ENCODE peak calls at places on chromosomes 6 and 20, in six cellular contexts. C is GM23338; U is CD8-positive, alpha-beta memory T cell; T is IMR-90; N is aorta; F is tibial artery. I is an unnamed sample. For H3K4me1 and H3K36me3, the result is how much of the 10 kb centered on the place peaks cover.

GRCh38 chr6:41784581-41785171 is 2.8 kb upstream of the TOMM6 start:
- DNase-seq in C (peak), U (no peak), T (no peak), N (no peak), F (no peak), I (no peak)

GRCh38 chr20:52779125-52779524 is 193.0 kb upstream of the TSHZ2 start:
- DNase-seq in C (no peak), U (no peak), T (no peak), N (no peak), F (no peak), I (no peak)

GRCh38 chr20:45019764-45020126 is 53.4 kb downstream of the STK4 start:
- DNase-seq in C (no peak), U (no peak), T (peak), N (no peak), F (no peak), I (no peak)

GRCh38 chr6:36595168-36595818 is 1.1 kb downstream of the SRSF3 start:
- DNase-seq in C (peak), U (no peak), T (peak), N (no peak), F (peak), I (peak)

GRCh38 chr20:33793011-33793931 is 17.9 kb upstream of the CHMP4B start:
- DNase-seq in C (no peak), U (no peak), T (peak), N (no peak), F (no peak), I (no peak)

GRCh38 chr20:2752631-2753455 is 47.6 kb downstream of the CPXM1 start:
- DNase-seq in C (peak), U (no peak), T (peak), N (no peak), F (no peak), I (no peak)

GRCh38 chr20:48039514-48039913 is 254.2 kb upstream of the SULF2 start:
- DNase-seq in C (no peak), U (no peak), T (no peak), N (no peak), F (no peak), I (no peak)

GRCh38 chr6:6494677-6495076 is 93.8 kb upstream of the LY86 start:
- DNase-seq in C (peak), U (no peak), T (no peak), N (no peak), F (peak), I (no peak)

GRCh38 chr6:144999127-144999526 is 714.0 kb downstream of the UTRN start:
- DNase-seq in C (no peak), U (no peak), T (peak), N (no peak), F (no peak), I (no peak)

GRCh38 chr6:111683749-111684267 is 78.1 kb upstream of the TRAF3IP2 start:
- DNase-seq in C (no peak), U (no peak), T (peak), N (no peak), F (peak), I (peak)

GRCh38 chr20:17611540-17612286 is 41.8 kb downstream of the DSTN start:
- DNase-seq in C (peak), U (no peak), T (no peak), N (peak), F (peak), I (no peak)

GRCh38 chr20:54220722-54221121 is 12.8 kb downstream of the PFDN4 start:
- DNase-seq in C (no peak), U (no peak), T (no peak), N (no peak), F (no peak), I (no peak)

GRCh38 chr20:58691773-58692578 is 624 bp upstream of the NPEPL1 start:
- DNase-seq in C (no peak), U (no peak), T (no peak), N (peak), F (peak), I (no peak)

GRCh38 chr6:157269261-157269794 is 54.0 kb downstream of the TMEM242 start:
- DNase-seq in C (no peak), U (no peak), T (peak), N (peak), F (peak), I (no peak)

GRCh38 chr20:43535370-43536004 is 23.3 kb upstream of the SGK2 start:
- DNase-seq in C (no peak), U (no peak), T (no peak), N (no peak), F (no peak), I (no peak)
- H3K4me1 ChIP-seq in C (under half), U (under half), T (under half), N (under half), F (under half), I (under half)

GRCh38 chr20:50577175-50578018 is 67.2 kb downstream of the PTPN1 start:
- DNase-seq in C (no peak), U (no peak), T (no peak), N (peak), F (no peak), I (no peak)
- H3K36me3 ChIP-seq in C (under half), U (half or more), T (half or more), N (under half), F (under half), I (half or more)

GRCh38 chr6:159071843-159072769 is 27.3 kb upstream of the TAGAP start:
- DNase-seq in C (no peak), U (no peak), T (no peak), N (no peak), F (no peak), I (no peak)
- H3K27ac ChIP-seq in C (no peak), U (no peak), T (no peak), N (no peak), F (no peak), I (no peak)

DNA sequence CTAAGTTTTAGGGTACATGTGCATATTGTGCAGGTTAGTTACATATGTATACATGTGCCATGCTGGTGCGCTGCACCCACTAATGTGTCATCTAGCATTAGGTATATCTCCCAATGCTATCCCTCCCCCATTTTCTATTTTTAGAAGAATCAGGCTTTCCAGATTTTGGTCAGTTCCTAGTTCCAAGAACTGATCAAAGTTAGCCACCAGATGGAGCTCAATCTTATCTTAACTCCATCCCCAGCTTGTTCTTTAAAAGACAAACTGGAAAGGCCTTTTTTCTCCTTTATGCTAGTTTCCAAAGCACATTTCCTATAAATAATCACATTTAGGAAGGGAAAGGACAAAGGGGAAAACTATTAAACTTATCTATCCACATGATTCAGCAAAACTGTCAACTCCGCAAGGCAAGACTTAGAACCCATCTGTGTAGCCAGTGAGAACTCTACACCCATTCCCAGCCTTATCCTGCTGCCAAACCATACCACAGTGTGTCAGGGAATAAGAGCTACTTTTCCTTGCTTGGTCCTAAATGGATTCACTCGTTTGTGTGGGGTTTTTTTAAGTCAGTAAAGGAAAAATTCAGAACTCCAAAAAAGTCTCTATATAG is 22.8 kb upstream of the KHDC1 start:
- DNase-seq in C (peak), U (no peak), T (peak), N (no peak), F (no peak), I (no peak)
- H3K4me1 ChIP-seq in C (under half), U (under half), T (under half), N (under half), F (under half), I (under half)

DNA sequence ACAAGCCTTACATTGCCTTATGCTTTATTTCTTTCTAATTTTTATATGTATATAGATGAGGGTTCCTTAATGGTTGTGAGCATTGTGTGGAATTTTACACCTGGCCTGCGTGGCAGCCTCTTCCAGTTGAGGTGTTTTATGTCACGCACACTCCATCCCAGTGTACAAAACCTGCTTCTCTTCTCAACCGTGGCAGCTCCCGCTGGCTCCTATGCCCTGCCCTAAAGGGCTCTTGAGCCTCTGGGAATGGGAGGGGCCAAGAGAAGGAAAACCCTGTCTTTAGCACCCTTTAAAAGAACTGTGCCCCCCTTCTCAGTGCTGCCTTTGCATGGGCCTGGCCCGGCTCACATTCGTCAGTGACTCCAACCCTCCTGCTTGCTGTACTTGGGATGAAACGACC is 4.3 kb upstream of the DNAJC5 start:
- DNase-seq in C (no peak), U (no peak), T (no peak), N (no peak), F (no peak), I (no peak)
- H3K36me3 ChIP-seq in C (under half), U (under half), T (half or more), N (under half), F (under half), I (under half)

DNA sequence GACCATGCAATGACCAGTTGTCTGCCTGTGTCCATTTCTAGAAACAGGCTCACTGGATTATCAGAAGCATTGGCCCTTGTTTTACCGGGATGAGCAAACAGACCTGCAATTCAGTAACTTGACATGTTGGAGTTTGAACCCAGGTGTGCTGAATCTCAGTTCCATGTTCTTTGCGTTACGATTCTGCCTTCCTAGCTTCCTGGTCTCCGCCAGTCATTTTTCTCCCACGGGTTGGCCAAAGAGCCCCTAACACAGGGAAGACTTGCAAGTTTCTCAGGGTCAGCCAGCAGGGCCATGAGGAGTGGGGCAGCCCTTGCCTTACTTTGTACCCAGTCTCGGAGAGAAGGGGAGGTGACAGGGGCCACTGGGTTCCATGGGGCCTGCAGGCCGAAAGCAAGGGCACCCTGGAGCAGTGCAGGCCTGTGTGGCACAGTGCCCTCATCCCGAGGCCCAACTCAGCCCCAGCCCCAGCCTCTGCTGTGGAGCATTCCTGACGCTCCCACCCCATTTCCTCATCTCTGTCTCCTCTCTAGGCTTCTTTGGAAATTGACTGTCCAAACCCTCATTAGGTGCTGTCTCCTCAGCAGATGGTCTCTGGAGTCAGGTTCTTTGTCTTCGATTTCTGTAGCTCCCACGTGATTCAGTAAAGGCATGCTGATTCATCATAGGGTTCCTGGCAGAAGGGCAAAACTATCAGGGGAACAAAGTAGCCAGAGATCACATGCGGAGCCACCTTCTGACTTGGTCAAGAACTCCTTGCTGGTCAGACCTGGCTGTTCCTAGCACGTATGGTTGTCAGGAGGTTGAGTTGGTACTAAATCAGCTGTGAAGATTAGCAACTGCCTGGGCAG is 23.6 kb downstream of the CDS2 start:
- DNase-seq in C (no peak), U (no peak), T (peak), N (no peak), F (no peak), I (no peak)
- H3K27ac ChIP-seq in C (peak), U (no peak), T (no peak), N (peak), F (peak), I (no peak)

DNA sequence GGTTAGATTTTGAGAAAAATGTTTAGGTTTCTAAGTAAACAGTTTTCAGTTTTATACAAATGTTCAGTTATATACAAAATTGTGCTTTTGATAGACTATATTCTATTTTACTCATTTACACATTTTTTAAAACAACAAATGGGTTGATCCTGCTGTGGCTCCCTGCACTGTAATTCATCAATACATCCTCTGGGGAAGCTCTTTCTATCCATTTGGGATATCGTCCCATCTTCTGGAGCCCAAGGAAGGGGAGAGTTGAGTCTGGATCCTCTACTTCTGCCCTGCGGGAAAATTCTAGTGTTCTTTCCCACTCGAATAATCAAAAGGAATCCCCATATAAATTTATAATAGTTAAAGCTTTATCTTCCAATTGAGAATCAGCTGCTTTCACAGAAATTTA is 75.0 kb downstream of the SYCP2L start:
- DNase-seq in C (peak), U (no peak), T (no peak), N (no peak), F (no peak), I (no peak)
- H3K4me1 ChIP-seq in C (under half), U (under half), T (under half), N (under half), F (under half), I (under half)

GRCh38 chr6:167493310-167493709 is 168.4 kb downstream of the TTLL2 start:
- DNase-seq in C (no peak), U (no peak), T (no peak), N (no peak), F (no peak), I (no peak)
- H3K36me3 ChIP-seq in C (under half), U (under half), T (under half), N (under half), F (under half), I (under half)

I was measured in CD4-positive, alpha-beta memory T cell.